ENCODE peak calls at places on chromosomes 13 and 19, in four cellular contexts. X, P, S and K are unnamed samples.

GRCh38 chr13:23608704-23609413 is 38.6 kb downstream of the TNFRSF19 start:
- DNase-seq in P (no peak), S (no peak), X (no peak), K (no peak)

GRCh38 chr19:9709305-9709704 is 34.4 kb upstream of the ZNF562 start:
- DNase-seq in X (no peak), S (peak), P (no peak), K (no peak)

GRCh38 chr19:1125601-1126533 is 22.1 kb downstream of the GPX4 start:
- DNase-seq in S (no peak), P (no peak), X (no peak), K (no peak)

GRCh38 chr13:28820099-28821051 is at the start of gene MTUS2:
- DNase-seq in X (peak), P (peak), S (no peak), K (no peak)

GRCh38 chr19:14418743-14419037 is 451 bp downstream of the DDX39A start:
- DNase-seq in P (no peak), X (no peak), S (no peak), K (no peak)

GRCh38 chr13:80012281-80012680 is 328.6 kb downstream of the SPRY2 start:
- DNase-seq in P (no peak), S (no peak), X (no peak), K (peak)

GRCh38 chr13:114013336-114013735 is 39.5 kb upstream of the C13orf46 start:
- DNase-seq in S (no peak), X (no peak), P (no peak), K (no peak)

GRCh38 chr13:97122381-97122996 is 99.6 kb upstream of the MBNL2 start:
- DNase-seq in X (no peak), P (no peak), S (no peak), K (peak)

GRCh38 chr19:46951236-46951986 is 68.2 kb upstream of the NPAS1 start:
- DNase-seq in X (no peak), S (no peak), P (peak), K (peak)

GRCh38 chr13:40477623-40478608 is 188.5 kb downstream of the FOXO1 start:
- DNase-seq in X (no peak), S (no peak), P (no peak), K (no peak)

GRCh38 chr13:114109646-114110045 is 22.8 kb downstream of the RASA3 start:
- DNase-seq in X (no peak), P (no peak), S (no peak), K (no peak)

GRCh38 chr19:28465317-28466086 is 747.4 kb downstream of the UQCRFS1 start:
- DNase-seq in P (no peak), X (no peak), S (no peak), K (peak)

GRCh38 chr13:47661076-47661475 is 340.0 kb downstream of the SUCLA2 start:
- DNase-seq in S (no peak), X (no peak), P (no peak), K (no peak)

GRCh38 chr19:52453324-52454094 is at the start of gene ZNF578:
- DNase-seq in S (no peak), P (no peak), X (no peak), K (peak)

GRCh38 chr13:29935309-29935981 is 85.0 kb upstream of the UBL3 start:
- DNase-seq in S (peak), P (no peak), X (no peak), K (no peak)

GRCh38 chr19:13163609-13164364 is 13.6 kb downstream of the IER2 start:
- DNase-seq in S (peak), P (peak), X (no peak), K (peak)

GRCh38 chr13:44549461-44549860 is 26.7 kb downstream of the TSC22D1 start:
- DNase-seq in S (no peak), X (no peak), P (no peak), K (no peak)

GRCh38 chr13:108266316-108266936 is 3.1 kb upstream of the TNFSF13B start:
- DNase-seq in S (no peak), P (no peak), X (no peak), K (no peak)

GRCh38 chr13:18233783-18234299 is 947.8 kb downstream of the TUBA3C start:
- DNase-seq in S (no peak), X (no peak), P (no peak), K (no peak)

GRCh38 chr13:75299913-75300862 is 181.8 kb downstream of the TBC1D4 start:
- DNase-seq in X (no peak), S (no peak), P (no peak), K (no peak)

GRCh38 chr13:98934243-98934642 is 43.6 kb downstream of the DOCK9 start:
- DNase-seq in P (no peak), X (no peak), S (no peak), K (no peak)

GRCh38 chr19:41575998-41576397 is at the start of gene CEACAM21:
- DNase-seq in S (peak), P (no peak), X (no peak), K (no peak)

GRCh38 chr13:30978981-30979956 is 46.8 kb downstream of the TEX26 start:
- DNase-seq in P (peak), X (no peak), S (no peak), K (no peak)

GRCh38 chr19:42081584-42082258 is 5.8 kb downstream of the ZNF574 start:
- DNase-seq in X (no peak), P (peak), S (no peak), K (peak)

GRCh38 chr13:111572956-111573355 is 252.5 kb downstream of the TEX29 start:
- DNase-seq in S (no peak), P (peak), X (peak), K (no peak)

GRCh38 chr13:29948246-29948645 is 97.8 kb upstream of the UBL3 start:
- DNase-seq in P (no peak), S (no peak), X (no peak), K (no peak)

GRCh38 chr19:35085947-35086346 is 29.7 kb upstream of the FXYD3 start:
- DNase-seq in S (no peak), P (no peak), X (no peak), K (no peak)

GRCh38 chr19:402786-403185 is 6.2 kb downstream of the C2CD4C start:
- DNase-seq in P (no peak), X (no peak), S (no peak), K (no peak)

GRCh38 chr19:54337858-54338230 is 1.1 kb downstream of the LILRA4 start:
- DNase-seq in P (no peak), S (no peak), X (no peak), K (no peak)

GRCh38 chr19:18696023-18696422 is 12.5 kb downstream of the CRTC1 start:
- DNase-seq in X (no peak), P (no peak), S (no peak), K (no peak)

GRCh38 chr13:29901714-29902631 is 51.6 kb upstream of the UBL3 start:
- DNase-seq in S (no peak), P (no peak), X (no peak), K (peak)

GRCh38 chr19:3366104-3366760 is at the start of gene NFIC:
- DNase-seq in S (peak), P (peak), X (peak), K (peak)

GRCh38 chr13:30880151-30880551 is 25.9 kb upstream of the MEDAG start:
- DNase-seq in S (no peak), P (no peak), X (no peak), K (no peak)

GRCh38 chr13:42594577-42595571 is 20.9 kb downstream of the TNFSF11 start:
- DNase-seq in X (peak), P (peak), S (peak), K (peak)

GRCh38 chr13:95494082-95494681 is 58.3 kb upstream of the CLDN10 start:
- DNase-seq in P (peak), S (peak), X (peak), K (peak)

GRCh38 chr19:18153555-18154134 is 682 bp downstream of the PIK3R2 start:
- DNase-seq in S (no peak), X (no peak), P (no peak), K (no peak)

GRCh38 chr19:990119-990571 is 6.0 kb downstream of the WDR18 start:
- DNase-seq in P (no peak), X (no peak), S (no peak), K (no peak)

GRCh38 chr19:6587093-6587820 is 3.7 kb downstream of the CD70 start:
- DNase-seq in P (peak), S (no peak), X (no peak), K (no peak)

GRCh38 chr19:37007587-37008220 is 70.5 kb upstream of the ZNF420 start:
- DNase-seq in P (no peak), S (no peak), X (peak), K (no peak)

GRCh38 chr13:25756916-25757315 is 294.9 kb downstream of the SHISA2 start:
- DNase-seq in P (peak), X (no peak), S (no peak), K (no peak)